ENCODE peak calls at places on chromosome 7, in six cellular contexts. G, I, C, O, B and F are unnamed samples.

GRCh38 chr7:76281006-76281705 is 21.3 kb upstream of the HSPB1 start:
- DNase-seq in C (no peak), I (no peak), B (no peak), G (no peak), O (no peak), F (no peak)

GRCh38 chr7:45071528-45071927 is 17.2 kb downstream of the NACAD start:
- DNase-seq in O (no peak), C (no peak), I (no peak), G (no peak), B (no peak), F (no peak)

GRCh38 chr7:100484636-100485114 is 948 bp downstream of the NYAP1 start:
- DNase-seq in G (no peak), B (no peak), C (no peak), O (no peak), I (no peak), F (no peak)

GRCh38 chr7:143407296-143408246 is 1.1 kb downstream of the EPHA1 start:
- DNase-seq in G (peak; percentile 68), B (no peak), C (peak; percentile 42), I (no peak), O (peak; percentile 44), F (no peak)

GRCh38 chr7:143130541-143130940 is 1.3 kb upstream of the PIP start:
- DNase-seq in G (no peak), C (no peak), O (no peak), B (no peak), I (no peak), F (no peak)

GRCh38 chr7:1883031-1883761 is 213.1 kb downstream of the ELFN1 start:
- DNase-seq in B (peak; percentile 98), C (no peak), G (peak; percentile 88), I (no peak), O (no peak), F (peak; percentile 47)

GRCh38 chr7:28573751-28574295 is 161.5 kb downstream of the CREB5 start:
- DNase-seq in O (no peak), B (peak; percentile 20), G (peak; percentile 41), C (no peak), I (no peak), F (no peak)

GRCh38 chr7:155693826-155694225 is 49.4 kb downstream of the RBM33 start:
- DNase-seq in B (no peak), O (no peak), I (no peak), C (no peak), G (no peak), F (no peak)

GRCh38 chr7:159030490-159031134 is 114.1 kb downstream of the VIPR2 start:
- DNase-seq in C (peak; percentile 14), G (no peak), O (no peak), I (peak; percentile 39), B (no peak), F (peak; percentile 58)

GRCh38 chr7:143025331-143025730 is 1.6 kb downstream of the OR9A2 start:
- DNase-seq in C (no peak), B (peak; percentile 82), O (no peak), I (no peak), G (no peak), F (no peak)

GRCh38 chr7:121167971-121168370 is 160.8 kb upstream of the WNT16 start:
- DNase-seq in C (no peak), G (no peak), O (no peak), B (peak; percentile 35), I (no peak), F (peak; percentile 20)

GRCh38 chr7:37824987-37825509 is 23.3 kb upstream of the NME8 start:
- DNase-seq in I (no peak), G (no peak), O (no peak), C (no peak), B (no peak), F (no peak)

GRCh38 chr7:54330216-54330800 is 211.9 kb upstream of the VSTM2A start:
- DNase-seq in C (no peak), O (no peak), B (no peak), G (no peak), I (no peak), F (no peak)

GRCh38 chr7:21103426-21104123 is 316.9 kb upstream of the SP8 start:
- DNase-seq in I (no peak), O (no peak), C (no peak), B (no peak), G (no peak), F (no peak)

GRCh38 chr7:37732253-37732652 is 48.7 kb downstream of the GPR141 start:
- DNase-seq in G (peak; percentile 10), I (peak; percentile 27), B (no peak), O (no peak), C (no peak), F (no peak)

GRCh38 chr7:144526912-144527610 is 123.6 kb upstream of the NOBOX start:
- DNase-seq in O (no peak), I (no peak), B (no peak), G (no peak), C (no peak), F (no peak)

GRCh38 chr7:91457208-91457607 is 193.0 kb downstream of the FZD1 start:
- DNase-seq in G (no peak), I (no peak), B (no peak), C (no peak), O (no peak), F (no peak)

GRCh38 chr7:7554021-7554432 is 12.7 kb upstream of the MIOS start:
- DNase-seq in G (peak; percentile 80), O (no peak), B (peak; percentile 96), C (no peak), I (no peak), F (no peak)

GRCh38 chr7:69403169-69403568 is 195.1 kb upstream of the AUTS2 start:
- DNase-seq in C (no peak), G (no peak), B (no peak), I (no peak), O (no peak), F (no peak)

GRCh38 chr7:151795168-151795754 is 81.7 kb downstream of the PRKAG2 start:
- DNase-seq in C (peak; percentile 56), B (no peak), G (peak; percentile 34), I (no peak), O (peak; percentile 32), F (peak; percentile 32)

GRCh38 chr7:137506031-137506430 is 162.5 kb upstream of the PTN start:
- DNase-seq in C (no peak), G (no peak), B (no peak), O (no peak), I (no peak), F (no peak)